ENCODE peak calls at places on chromosomes 13 and 19, in ten cellular contexts. N, J, S, L, Z, K, X, F, M and T are unnamed samples.

GRCh38 chr13:99308481-99309087 is 1.4 kb upstream of the GPR183 start:
- DNase-seq in N (peak; percentile 48), J (no peak), S (no peak), L (no peak), Z (no peak), K (no peak), X (no peak), F (no peak), M (no peak), T (no peak)

GRCh38 chr13:49649244-49649962 is 21.1 kb downstream of the ARL11 start:
- DNase-seq in N (peak; percentile 66), J (no peak), S (no peak), L (no peak), Z (no peak), K (no peak), X (no peak), F (no peak), M (no peak), T (peak; percentile 12)

GRCh38 chr13:26965976-26966375 is 205.4 kb upstream of the GPR12 start:
- DNase-seq in N (peak; percentile 93), J (no peak), S (no peak), L (peak; percentile 71), Z (no peak), K (peak; percentile 92), X (no peak), F (peak; percentile 81), M (no peak), T (peak; percentile 76)

GRCh38 chr13:113735750-113736149 is 23.3 kb upstream of the TMEM255B start:
- DNase-seq in N (no peak), J (no peak), S (no peak), L (no peak), Z (no peak), K (no peak), X (no peak), F (no peak), M (no peak), T (no peak)

GRCh38 chr13:77331421-77331820 is 4.5 kb upstream of the MYCBP2 start:
- DNase-seq in N (no peak), J (no peak), S (no peak), L (no peak), Z (no peak), K (no peak), X (no peak), F (no peak), M (no peak), T (no peak)

GRCh38 chr13:73741111-73741510 is 393.1 kb downstream of the KLF12 start:
- DNase-seq in N (peak; percentile 28), J (no peak), S (no peak), L (no peak), Z (no peak), K (no peak), X (peak; percentile 6), F (no peak), M (no peak), T (no peak)

GRCh38 chr19:33406521-33407139 is 33.1 kb downstream of the CEBPG start:
- DNase-seq in N (peak; percentile 68), J (peak; percentile 85), S (no peak), L (peak; percentile 71), Z (peak; percentile 56), K (no peak), X (peak; percentile 82), F (peak; percentile 72), M (peak; percentile 58), T (no peak)

GRCh38 chr13:25943666-25944065 is 108.2 kb downstream of the SHISA2 start:
- DNase-seq in N (peak; percentile 67), J (no peak), S (no peak), L (no peak), Z (no peak), K (no peak), X (no peak), F (no peak), M (no peak), T (peak; percentile 43)

GRCh38 chr13:20313896-20314295 is 81.8 kb upstream of the GJB6 start:
- DNase-seq in N (no peak), J (no peak), S (no peak), L (no peak), Z (no peak), K (no peak), X (no peak), F (no peak), M (no peak), T (no peak)

GRCh38 chr13:39567569-39567968 is 35.4 kb downstream of the LHFPL6 start:
- DNase-seq in N (no peak), J (no peak), S (no peak), L (no peak), Z (no peak), K (no peak), X (no peak), F (no peak), M (no peak), T (no peak)

GRCh38 chr19:45577111-45577905 is 7.3 kb downstream of the OPA3 start:
- DNase-seq in N (peak; percentile 87), J (peak; percentile 70), S (peak; percentile 40), L (peak; percentile 38), Z (no peak), K (peak; percentile 80), X (no peak), F (peak; percentile 75), M (no peak), T (peak; percentile 74)

GRCh38 chr19:3506384-3507340 is 551 bp downstream of the FZR1 start:
- DNase-seq in N (no peak), J (peak; percentile 45), S (peak; percentile 43), L (no peak), Z (peak; percentile 26), K (no peak), X (peak; percentile 48), F (peak; percentile 44), M (peak; percentile 33), T (no peak)

GRCh38 chr19:29745253-29745652 is 30.2 kb upstream of the C19orf12 start:
- DNase-seq in N (no peak), J (no peak), S (no peak), L (no peak), Z (no peak), K (no peak), X (no peak), F (no peak), M (no peak), T (no peak)

GRCh38 chr13:32126298-32126697 is 94.7 kb downstream of the FRY start:
- DNase-seq in N (no peak), J (no peak), S (no peak), L (no peak), Z (no peak), K (no peak), X (no peak), F (no peak), M (no peak), T (no peak)

GRCh38 chr13:32125221-32125621 is 93.6 kb downstream of the FRY start:
- DNase-seq in N (peak; percentile 71), J (no peak), S (peak; percentile 64), L (no peak), Z (no peak), K (no peak), X (no peak), F (no peak), M (no peak), T (peak; percentile 43)

GRCh38 chr13:32126756-32127155 is 95.2 kb downstream of the FRY start:
- DNase-seq in N (no peak), J (no peak), S (no peak), L (no peak), Z (no peak), K (no peak), X (no peak), F (no peak), M (no peak), T (no peak)

GRCh38 chr13:32124743-32125142 is 93.2 kb downstream of the FRY start:
- DNase-seq in N (no peak), J (no peak), S (no peak), L (no peak), Z (no peak), K (no peak), X (no peak), F (no peak), M (no peak), T (no peak)

GRCh38 chr13:32125746-32126145 is 94.2 kb downstream of the FRY start:
- DNase-seq in N (peak; percentile 33), J (no peak), S (no peak), L (no peak), Z (no peak), K (no peak), X (no peak), F (no peak), M (no peak), T (no peak)
- H3K4me3 ChIP-seq in N (no peak overlapping the region), J (no peak overlapping the region), S (no peak overlapping the region), L (no peak overlapping the region), Z (no peak overlapping the region), K (no peak overlapping the region), X (no peak overlapping the region), F (no peak overlapping the region), M (no peak overlapping the region), T (no peak overlapping the region)

GRCh38 chr13:30796132-30796832 is 60.9 kb downstream of the ALOX5AP start:
- DNase-seq in N (peak; percentile 63), J (no peak), S (peak; percentile 68), L (no peak), Z (peak; percentile 14), K (no peak), X (no peak), F (no peak), M (peak; percentile 4), T (no peak)
- H3K4me3 ChIP-seq in N (no peak overlapping the region), J (no peak overlapping the region), S (no peak overlapping the region), L (peak overlapping the region; percentile 30), Z (no peak overlapping the region), K (no peak overlapping the region), X (no peak overlapping the region), F (no peak overlapping the region), M (peak overlapping the region; percentile 5), T (no peak overlapping the region)

GRCh38 chr19:19107663-19108062 is 30.6 kb downstream of the TMEM161A start:
- DNase-seq in N (no peak), J (no peak), S (no peak), L (no peak), Z (no peak), K (no peak), X (no peak), F (no peak), M (no peak), T (no peak)
- H3K4me3 ChIP-seq in N (no peak overlapping the region), J (no peak overlapping the region), S (no peak overlapping the region), L (no peak overlapping the region), Z (no peak overlapping the region), K (no peak overlapping the region), X (no peak overlapping the region), F (no peak overlapping the region), M (no peak overlapping the region), T (no peak overlapping the region)

GRCh38 chr19:51511353-51511752 is 9.8 kb upstream of the SIGLEC12 start:
- DNase-seq in N (peak; percentile 26), J (no peak), S (no peak), L (no peak), Z (peak; percentile 26), K (no peak), X (no peak), F (no peak), M (no peak), T (no peak)

GRCh38 chr19:51508059-51508733 is 6.6 kb upstream of the SIGLEC12 start:
- DNase-seq in N (no peak), J (no peak), S (no peak), L (no peak), Z (no peak), K (no peak), X (no peak), F (no peak), M (no peak), T (no peak)

GRCh38 chr19:51507209-51507608 is 5.6 kb upstream of the SIGLEC12 start:
- DNase-seq in N (no peak), J (no peak), S (no peak), L (no peak), Z (no peak), K (no peak), X (no peak), F (no peak), M (no peak), T (no peak)

GRCh38 chr19:51507640-51508058 is 6.0 kb upstream of the SIGLEC12 start:
- DNase-seq in N (no peak), J (no peak), S (no peak), L (no peak), Z (no peak), K (no peak), X (no peak), F (no peak), M (no peak), T (no peak)

GRCh38 chr19:51509823-51510660 is 8.4 kb upstream of the SIGLEC12 start:
- DNase-seq in N (no peak), J (no peak), S (no peak), L (no peak), Z (no peak), K (no peak), X (no peak), F (no peak), M (no peak), T (no peak)
- H3K4me3 ChIP-seq in N (no peak overlapping the region), J (no peak overlapping the region), S (no peak overlapping the region), L (no peak overlapping the region), Z (no peak overlapping the region), K (no peak overlapping the region), X (no peak overlapping the region), F (no peak overlapping the region), M (no peak overlapping the region), T (no peak overlapping the region)